ENCODE peak calls at places on chromosomes 1 and 21, in seven cellular contexts. B is left lobe of liver, J is HFFc6, P is ACHN, Y is glomerular endothelial cell, G is neural crest cell, O is epithelial cell of esophagus. N is an unnamed sample.

GRCh38 chr1:24925082-24925779 is 4.8 kb downstream of the RUNX3 start:
- DNase-seq in B (no peak), P (no peak), Y (no peak), J (no peak), O (no peak), G (no peak), N (no peak)

GRCh38 chr1:231478800-231479199 is 49.7 kb upstream of the TSNAX start:
- DNase-seq in O (no peak), Y (no peak), G (no peak), B (no peak), J (no peak), P (no peak), N (no peak)

GRCh38 chr1:28296401-28297220 is 32.2 kb upstream of the MED18 start:
- DNase-seq in O (peak), J (no peak), Y (no peak), G (peak), B (peak), P (no peak), N (peak)

GRCh38 chr1:2356401-2356800 is 35.0 kb downstream of the MORN1 start:
- DNase-seq in P (no peak), O (no peak), G (no peak), Y (no peak), J (no peak), B (no peak), N (no peak)

GRCh38 chr1:61388586-61388985 is 306.2 kb downstream of the NFIA start:
- DNase-seq in B (no peak), Y (peak), J (peak), G (no peak), O (peak), P (no peak), N (no peak)

GRCh38 chr1:154839691-154840090 is 30.4 kb downstream of the KCNN3 start:
- DNase-seq in O (no peak), B (no peak), Y (no peak), P (no peak), G (no peak), J (no peak), N (no peak)

GRCh38 chr1:91611498-91611917 is 110.9 kb downstream of the CDC7 start:
- DNase-seq in G (no peak), O (peak), J (no peak), B (no peak), P (no peak), Y (no peak), N (no peak)

GRCh38 chr1:27773732-27774445 is 870 bp downstream of the STX12 start:
- DNase-seq in J (peak), P (peak), Y (no peak), O (peak), B (no peak), G (no peak), N (no peak)

GRCh38 chr1:202565890-202566289 is 144.4 kb downstream of the SYT2 start:
- DNase-seq in Y (no peak), B (no peak), P (no peak), O (no peak), J (no peak), G (no peak), N (peak)

GRCh38 chr1:26824735-26825134 is 1.8 kb upstream of the ZDHHC18 start:
- DNase-seq in O (peak), J (no peak), P (no peak), B (no peak), Y (no peak), G (no peak), N (no peak)

GRCh38 chr1:154835531-154836285 is 34.4 kb downstream of the KCNN3 start:
- DNase-seq in G (no peak), J (no peak), B (no peak), O (no peak), Y (peak), P (no peak), N (no peak)

GRCh38 chr21:35606136-35606535 is 454.2 kb downstream of the SETD4 start:
- DNase-seq in J (no peak), B (no peak), G (no peak), P (no peak), O (no peak), Y (no peak), N (peak)

GRCh38 chr1:189274267-189274666 is 1203.4 kb downstream of the BRINP3 start:
- DNase-seq in G (no peak), P (no peak), J (no peak), O (no peak), B (no peak), Y (no peak), N (no peak)

GRCh38 chr21:27339902-27340301 is 373.0 kb upstream of the ADAMTS5 start:
- DNase-seq in J (no peak), Y (no peak), O (no peak), P (no peak), G (no peak), B (no peak), N (no peak)

GRCh38 chr1:61993331-61993961 is 201.2 kb upstream of the L1TD1 start:
- DNase-seq in G (no peak), O (peak), B (no peak), J (no peak), P (no peak), Y (no peak), N (peak)

GRCh38 chr1:65459397-65459768 is 38.9 kb downstream of the LEPR start:
- DNase-seq in P (peak), B (no peak), G (no peak), O (peak), J (peak), Y (no peak), N (peak)

GRCh38 chr1:1628656-1629429 is 3.1 kb upstream of the MMP23B start:
- DNase-seq in G (no peak), J (no peak), Y (no peak), B (no peak), P (no peak), O (peak), N (no peak)

GRCh38 chr1:59484090-59484489 is 187.2 kb downstream of the FGGY start:
- DNase-seq in O (peak), B (no peak), P (peak), J (peak), Y (peak), G (no peak), N (no peak)

GRCh38 chr1:119373465-119373864 is 4.9 kb downstream of the HAO2 start:
- DNase-seq in Y (no peak), O (peak), B (no peak), J (peak), G (no peak), P (no peak), N (no peak)

GRCh38 chr1:233675394-233675793 is 61.5 kb downstream of the KCNK1 start:
- DNase-seq in B (no peak), J (no peak), O (no peak), P (no peak), Y (no peak), G (no peak), N (no peak)

GRCh38 chr21:35027558-35028450 is 21.3 kb downstream of the RUNX1 start:
- DNase-seq in J (no peak), O (no peak), B (no peak), P (no peak), Y (no peak), G (no peak), N (no peak)

GRCh38 chr1:62068978-62069377 is 125.7 kb upstream of the L1TD1 start:
- DNase-seq in G (no peak), O (peak), Y (no peak), J (no peak), P (no peak), B (no peak), N (no peak)

GRCh38 chr1:59596432-59596831 is 218.3 kb upstream of the HOOK1 start:
- DNase-seq in Y (peak), O (peak), J (peak), B (no peak), P (no peak), G (no peak), N (no peak)

GRCh38 chr1:244836135-244836521 is 670 bp downstream of the COX20 start:
- DNase-seq in J (no peak), P (peak), B (no peak), O (peak), G (peak), Y (no peak), N (peak)

GRCh38 chr1:195530961-195531360 is 1077.3 kb downstream of the KCNT2 start:
- DNase-seq in B (no peak), G (no peak), J (peak), O (no peak), Y (no peak), P (no peak), N (no peak)

GRCh38 chr21:34704119-34704518 is 35.3 kb downstream of the CLIC6 start:
- DNase-seq in J (peak), O (no peak), P (no peak), G (no peak), B (no peak), Y (no peak), N (no peak)

GRCh38 chr1:116874622-116875277 is 35.0 kb upstream of the PTGFRN start:
- DNase-seq in Y (no peak), B (no peak), P (no peak), G (no peak), J (no peak), O (no peak), N (no peak)